ENCODE peak calls at places on chromosomes 4 and X, in five cellular contexts. O is tibial nerve, X is pancreas, B is NCI-H460, V is RKO. K is an unnamed sample.

GRCh38 chr4:15542795-15543194 is 73.1 kb downstream of the CC2D2A start:
- DNase-seq in O (no peak), X (peak), B (no peak), V (no peak), K (no peak)

GRCh38 chr4:154642361-154642760 is 29.9 kb upstream of the FGG start:
- DNase-seq in O (no peak), X (no peak), B (no peak), V (no peak), K (no peak)

GRCh38 chr4:88690355-88690754 is 7.3 kb downstream of the NAP1L5 start:
- DNase-seq in O (no peak), X (no peak), B (no peak), V (peak), K (no peak)

GRCh38 chrX:33906971-33907370 is 225.1 kb downstream of the FAM47A start:
- DNase-seq in O (no peak), X (no peak), B (no peak), V (no peak), K (no peak)

GRCh38 chr4:96742332-96743014 is 902.6 kb downstream of the PDHA2 start:
- DNase-seq in O (no peak), X (no peak), B (no peak), V (no peak), K (no peak)

GRCh38 chr4:22129454-22130075 is 181.0 kb upstream of the KCNIP4 start:
- DNase-seq in O (no peak), X (no peak), B (peak), V (peak), K (no peak)

GRCh38 chr4:8836664-8837171 is 34.9 kb downstream of the HMX1 start:
- DNase-seq in O (no peak), X (no peak), B (no peak), V (no peak), K (no peak)

GRCh38 chrX:131677655-131678628 is 134.1 kb downstream of the OR13H1 start:
- DNase-seq in O (no peak), X (peak), B (peak), V (peak), K (no peak)

GRCh38 chrX:10166731-10167149 is 10.0 kb downstream of the CLCN4 start:
- DNase-seq in O (no peak), X (no peak), B (no peak), V (no peak), K (no peak)

GRCh38 chr4:176875026-176875425 is 82.3 kb upstream of the VEGFC start:
- DNase-seq in O (no peak), X (no peak), B (no peak), V (no peak), K (no peak)

GRCh38 chr4:48653217-48654014 is 126.7 kb downstream of the FRYL start:
- DNase-seq in O (peak), X (no peak), B (no peak), V (no peak), K (no peak)

GRCh38 chrX:68931345-68931744 is 102.5 kb downstream of the EFNB1 start:
- DNase-seq in O (no peak), X (no peak), B (no peak), V (no peak), K (no peak)

GRCh38 chr4:185394568-185395254 is 1.0 kb downstream of the LRP2BP start:
- DNase-seq in O (no peak), X (no peak), B (no peak), V (peak), K (no peak)

GRCh38 chr4:92501456-92501855 is 197.7 kb downstream of the GRID2 start:
- DNase-seq in O (no peak), X (no peak), B (no peak), V (no peak), K (no peak)

GRCh38 chr4:14646831-14647230 is 355.4 kb upstream of the CPEB2 start:
- DNase-seq in O (no peak), X (no peak), B (no peak), V (no peak), K (no peak)

GRCh38 chr4:3830774-3831528 is 64.8 kb downstream of the ADRA2C start:
- DNase-seq in O (no peak), X (no peak), B (no peak), V (no peak), K (no peak)

GRCh38 chrX:43881410-43882293 is 598 bp downstream of the MAOB start:
- DNase-seq in O (peak), X (no peak), B (no peak), V (no peak), K (no peak)

GRCh38 chr4:25441519-25442117 is 64.6 kb downstream of the ANAPC4 start:
- DNase-seq in O (peak), X (peak), B (peak), V (peak), K (no peak)

GRCh38 chr4:184851200-184851541 is 25.4 kb upstream of the ACSL1 start:
- DNase-seq in O (no peak), X (no peak), B (no peak), V (no peak), K (no peak)

GRCh38 chr4:7238300-7238960 is 46.1 kb downstream of the SORCS2 start:
- DNase-seq in O (no peak), X (no peak), B (no peak), V (peak), K (no peak)

GRCh38 chr4:168744021-168744420 is 247.2 kb downstream of the PALLD start:
- DNase-seq in O (no peak), X (no peak), B (no peak), V (no peak), K (no peak)

GRCh38 chrX:133995759-133996158 is 10.4 kb upstream of the GPC3 start:
- DNase-seq in O (no peak), X (no peak), B (no peak), V (no peak), K (no peak)

GRCh38 chr4:13642576-13642975 is 15.1 kb upstream of the BOD1L1 start:
- DNase-seq in O (peak), X (no peak), B (no peak), V (no peak), K (no peak)

GRCh38 chr4:159856451-159856850 is 753.6 kb downstream of the RAPGEF2 start:
- DNase-seq in O (no peak), X (no peak), B (no peak), V (no peak), K (no peak)

GRCh38 chr4:81207793-81208192 is 7.2 kb downstream of the PRKG2 start:
- DNase-seq in O (no peak), X (no peak), B (no peak), V (peak), K (no peak)

GRCh38 chrX:115564243-115564642 is 3.3 kb downstream of the PLS3 start:
- DNase-seq in O (no peak), X (no peak), B (no peak), V (no peak), K (no peak)

GRCh38 chrX:96182366-96182765 is 502.3 kb upstream of the DIAPH2 start:
- DNase-seq in O (no peak), X (no peak), B (peak), V (peak), K (no peak)

GRCh38 chrX:41558531-41558930 is 111.4 kb downstream of the NYX start:
- DNase-seq in O (no peak), X (no peak), B (peak), V (peak), K (no peak)

GRCh38 chr4:1598641-1599481 is 85.3 kb downstream of the FAM53A start:
- DNase-seq in O (no peak), X (no peak), B (no peak), V (no peak), K (no peak)

GRCh38 chr4:7526929-7527535 is 92.3 kb upstream of the PSAPL1 start:
- DNase-seq in O (no peak), X (no peak), B (no peak), V (no peak), K (no peak)

GRCh38 chr4:91058345-91058744 is 931.2 kb downstream of the CCSER1 start:
- DNase-seq in O (no peak), X (no peak), B (no peak), V (no peak), K (no peak)

GRCh38 chr4:109301691-109302365 is 630 bp downstream of the COL25A1 start:
- DNase-seq in O (no peak), X (no peak), B (no peak), V (no peak), K (no peak)

GRCh38 chr4:16289872-16290554 is 63.7 kb upstream of the TAPT1 start:
- DNase-seq in O (peak), X (no peak), B (peak), V (peak), K (no peak)

GRCh38 chr4:57544811-57545654 is 434.8 kb upstream of the IGFBP7 start:
- DNase-seq in O (no peak), X (no peak), B (no peak), V (no peak), K (no peak)

K was measured in ascending aorta.